ENCODE peak calls at places on chromosomes 6 and 20, in four cellular contexts. X is HCT116, W is K562, P is H1. Q is an unnamed sample.

GRCh38 chr6:27777614-27778355 is 134.4 kb downstream of the OR2B2 start:
- DNase-seq in P (peak; percentile 87), W (peak; percentile 66), X (no peak), Q (no peak)

GRCh38 chr6:11854418-11855165 is 76.0 kb upstream of the ADTRP start:
- DNase-seq in W (no peak), X (no peak), P (no peak), Q (no peak)

GRCh38 chr20:47126374-47126705 is 230.2 kb downstream of the ZMYND8 start:
- DNase-seq in P (no peak), W (no peak), X (no peak), Q (no peak)

GRCh38 chr20:24303393-24303792 is 166.0 kb upstream of the SYNDIG1 start:
- DNase-seq in P (no peak), W (no peak), X (no peak), Q (no peak)

GRCh38 chr20:45890077-45890996 is 671 bp downstream of the NEURL2 start:
- DNase-seq in P (peak; percentile 89), X (no peak), W (no peak), Q (no peak)

GRCh38 chr20:44609511-44610312 is 27.3 kb downstream of the PKIG start:
- DNase-seq in W (peak; percentile 81), X (peak; percentile 76), P (peak; percentile 98), Q (no peak)

GRCh38 chr6:33779895-33780294 is 9.0 kb downstream of the LEMD2 start:
- DNase-seq in X (no peak), P (no peak), W (no peak), Q (no peak)

GRCh38 chr6:2624177-2624576 is 126.5 kb downstream of the MYLK4 start:
- DNase-seq in P (no peak), W (no peak), X (no peak), Q (no peak)

GRCh38 chr6:111601875-111602274 is 3.8 kb downstream of the TRAF3IP2 start:
- DNase-seq in X (no peak), W (no peak), P (no peak), Q (no peak)

GRCh38 chr6:39298061-39298460 is 16.2 kb downstream of the KCNK17 start:
- DNase-seq in X (no peak), P (no peak), W (no peak), Q (no peak)

GRCh38 chr6:166942393-166943168 is 13.8 kb downstream of the RNASET2 start:
- DNase-seq in X (no peak), P (no peak), W (peak; percentile 75), Q (no peak)

GRCh38 chr20:24149175-24149574 is 160.6 kb upstream of the GGTLC1 start:
- DNase-seq in X (no peak), W (no peak), P (no peak), Q (no peak)

GRCh38 chr20:32366380-32366779 is 8.2 kb downstream of the ASXL1 start:
- DNase-seq in X (no peak), W (no peak), P (no peak), Q (no peak)

GRCh38 chr6:111200823-111201134 is 113.5 kb downstream of the SLC16A10 start:
- DNase-seq in W (no peak), P (no peak), X (no peak), Q (no peak)

GRCh38 chr6:24950210-24950941 is 14.6 kb upstream of the RIPOR2 start:
- DNase-seq in W (no peak), P (no peak), X (no peak), Q (no peak)

GRCh38 chr20:44720617-44720993 is 5.4 kb downstream of the CCN5 start:
- DNase-seq in W (no peak), P (no peak), X (peak; percentile 48), Q (no peak)

GRCh38 chr6:155850408-155850841 is 394.8 kb upstream of the NOX3 start:
- DNase-seq in P (no peak), W (no peak), X (peak; percentile 74), Q (no peak)

GRCh38 chr20:44279228-44279627 is 31.8 kb downstream of the FITM2 start:
- DNase-seq in W (no peak), X (no peak), P (no peak), Q (no peak)

GRCh38 chr6:121436966-121437756 is 1.7 kb downstream of the GJA1 start:
- DNase-seq in W (no peak), X (no peak), P (no peak), Q (no peak)

GRCh38 chr6:5752282-5752681 is 254.4 kb downstream of the NRN1 start:
- DNase-seq in X (no peak), W (no peak), P (no peak), Q (no peak)

GRCh38 chr20:52230406-52230805 is 38.8 kb upstream of the ZFP64 start:
- DNase-seq in W (no peak), P (no peak), X (no peak), Q (no peak)

GRCh38 chr6:161242779-161243693 is 30.8 kb downstream of the AGPAT4 start:
- DNase-seq in P (peak; percentile 79), W (no peak), X (no peak), Q (no peak)

GRCh38 chr6:36911946-36912555 is 26.3 kb downstream of the C6orf89 start:
- DNase-seq in W (no peak), X (no peak), P (no peak), Q (peak; percentile 11)

GRCh38 chr20:58833921-58834320 is 16.8 kb downstream of the GNAS-AS1 start:
- DNase-seq in P (no peak), X (no peak), W (no peak), Q (no peak)

GRCh38 chr20:61567204-61567603 is 315.1 kb downstream of the CDH4 start:
- DNase-seq in X (no peak), P (no peak), W (no peak), Q (no peak)

GRCh38 chr6:15941168-15941567 is 187.7 kb upstream of the MYLIP start:
- DNase-seq in P (no peak), X (no peak), W (no peak), Q (no peak)

GRCh38 chr6:169106176-169106575 is 147.5 kb downstream of the THBS2 start:
- DNase-seq in W (no peak), X (no peak), P (no peak), Q (no peak)

GRCh38 chr20:460707-461106 is 1.6 kb downstream of the TBC1D20 start:
- DNase-seq in P (no peak), X (no peak), W (no peak), Q (no peak)

GRCh38 chr6:71726121-71726520 is 160.2 kb upstream of the RIMS1 start:
- DNase-seq in W (no peak), P (no peak), X (no peak), Q (no peak)

GRCh38 chr6:71730284-71730683 is 156.1 kb upstream of the RIMS1 start:
- DNase-seq in P (no peak), W (no peak), X (no peak), Q (no peak)

GRCh38 chr6:71724456-71725180 is 161.7 kb upstream of the RIMS1 start:
- DNase-seq in P (no peak), W (no peak), X (no peak), Q (no peak)

DNA sequence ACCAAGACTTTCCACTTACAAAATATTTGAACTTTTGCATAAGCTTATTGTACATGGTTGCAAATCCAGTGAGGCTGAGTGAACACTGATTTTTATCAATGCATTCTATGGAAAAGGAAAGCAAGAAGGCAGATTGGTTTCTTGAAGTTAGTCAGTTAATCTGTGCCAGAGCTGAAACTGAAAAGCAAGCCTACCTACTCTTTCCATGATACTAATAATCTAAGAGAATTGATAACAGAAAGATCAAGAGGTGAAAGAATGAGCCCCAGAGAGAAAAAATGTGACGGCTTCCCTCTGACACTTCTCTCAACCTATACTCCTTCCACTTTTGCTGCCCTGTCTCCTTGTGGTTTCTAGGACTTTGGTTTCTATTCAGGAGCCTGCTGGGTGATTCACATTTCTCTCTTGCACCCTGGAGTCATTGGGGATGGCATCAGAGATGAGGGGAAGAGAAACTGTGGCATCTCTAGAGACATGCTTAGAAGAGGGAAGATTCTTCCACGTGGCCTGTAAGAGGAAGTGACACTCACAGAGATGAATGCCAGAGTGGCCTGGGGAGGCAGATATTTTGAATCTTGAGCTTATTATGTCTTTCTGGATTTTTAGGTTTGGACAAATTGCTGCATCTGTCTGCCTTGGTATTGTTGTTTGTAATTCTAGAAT is 158.6 kb upstream of the RIMS1 start:
- DNase-seq in P (no peak), X (no peak), W (no peak), Q (peak; percentile 8)
- TF ChIP-seq EGR1 in P (no peak), X (no peak), W (no peak), Q (no peak)

GRCh38 chr20:35739294-35740163 is 2.5 kb downstream of the RBM39 start:
- DNase-seq in P (no peak), W (no peak), X (no peak), Q (no peak)
- TF ChIP-seq CTCF in P (no peak), W (peak; percentile 41), X (peak; percentile 4), Q (peak; percentile 46)

DNA sequence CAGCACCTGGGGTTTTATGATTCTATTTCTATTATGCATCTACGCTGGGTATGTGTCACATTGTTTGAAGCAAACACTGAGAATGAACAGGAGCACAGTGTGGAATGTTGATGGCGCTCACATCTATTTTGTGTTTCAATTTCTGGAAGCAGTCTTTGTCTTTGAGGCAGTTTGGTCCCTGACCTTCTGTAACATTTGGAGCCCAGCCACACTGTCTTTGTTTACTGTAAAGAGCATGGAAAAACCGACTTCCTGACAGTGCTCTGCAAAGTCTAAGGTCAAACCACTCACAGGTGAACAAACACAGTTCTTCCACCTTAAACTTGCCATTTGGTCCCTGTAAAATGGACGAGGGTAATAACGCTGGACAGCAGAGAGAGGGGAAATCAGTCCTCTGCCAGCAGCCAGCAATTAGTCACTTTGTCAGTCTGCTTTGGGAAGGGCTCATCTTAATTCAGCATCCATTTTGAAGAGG is 155.5 kb downstream of the PRL start:
- DNase-seq in P (no peak), X (no peak), W (no peak), Q (no peak)
- TF ChIP-seq EGR1 in P (no peak), X (no peak), W (no peak), Q (no peak)

GRCh38 chr6:70112686-70113570 is 190.0 kb downstream of the COL9A1 start:
- DNase-seq in W (no peak), P (no peak), X (no peak), Q (no peak)

GRCh38 chr6:70111737-70112136 is 191.1 kb downstream of the COL9A1 start:
- DNase-seq in X (no peak), P (no peak), W (no peak), Q (no peak)

GRCh38 chr6:70103798-70104197 is 199.1 kb downstream of the COL9A1 start:
- DNase-seq in W (peak; percentile 37), X (peak; percentile 3), P (no peak), Q (no peak)

GRCh38 chr6:70110128-70111022 is 192.5 kb downstream of the COL9A1 start:
- DNase-seq in P (no peak), X (no peak), W (no peak), Q (no peak)

DNA sequence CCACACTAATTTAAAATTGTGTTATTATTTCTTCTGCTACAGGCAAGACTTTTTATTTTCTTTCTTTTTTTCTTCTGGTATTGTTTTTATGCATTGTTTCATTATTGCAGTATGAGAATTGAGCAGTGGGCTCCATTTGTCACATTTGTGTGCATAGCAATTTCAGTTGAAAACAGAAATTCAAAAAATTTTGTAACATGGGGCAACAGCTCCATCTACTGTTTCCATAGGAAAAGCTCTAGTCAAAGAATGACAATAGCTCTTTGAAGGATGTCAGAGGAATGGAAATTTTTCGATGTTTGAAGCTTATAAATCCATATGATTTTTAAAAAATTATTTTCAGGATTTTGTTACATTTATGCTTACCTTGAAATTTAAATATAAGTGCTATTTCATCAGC is 194.7 kb downstream of the COL9A1 start:
- DNase-seq in P (no peak), X (peak; percentile 10), W (peak; percentile 34), Q (peak; percentile 21)
- TF ChIP-seq CTCF in P (peak; percentile 53), X (peak; percentile 60), W (peak; percentile 75), Q (peak; percentile 65)

GRCh38 chr20:37413023-37413334 is 67.0 kb downstream of the SRC start:
- DNase-seq in W (no peak), X (no peak), P (no peak), Q (no peak)
- TF ChIP-seq EGR1 in W (no peak), X (no peak), P (no peak), Q (no peak)

Q was measured in GM12878.